ENCODE peak calls at places on chromosomes 4 and X, in five cellular contexts. One of them, this sample, is unnamed.

GRCh38 chr4:123535037-123535748 is 138.6 kb downstream of the SPRY1 start:
- DNase-seq in HepG2: no peak
- DNase-seq in H1: no peak
- DNase-seq in K562: no peak
- DNase-seq in GM12892: no peak
- DNase-seq in this sample: no peak

GRCh38 chrX:107324493-107325310 is 118.3 kb downstream of the DNAAF6 start:
- DNase-seq in HepG2: no peak
- DNase-seq in H1: peak
- DNase-seq in K562: peak
- DNase-seq in GM12892: no peak
- DNase-seq in this sample: peak

GRCh38 chrX:138794285-138794684 is 82.8 kb upstream of the FGF13 start:
- DNase-seq in HepG2: no peak
- DNase-seq in H1: no peak
- DNase-seq in K562: no peak
- DNase-seq in GM12892: no peak
- DNase-seq in this sample: no peak

GRCh38 chrX:153059191-153060094 is 3.2 kb downstream of the PNMA3 start:
- DNase-seq in HepG2: no peak
- DNase-seq in H1: no peak
- DNase-seq in K562: no peak
- DNase-seq in GM12892: no peak
- DNase-seq in this sample: no peak

GRCh38 chrX:19888419-19888879 is 1.0 kb upstream of the SH3KBP1 start:
- DNase-seq in HepG2: peak
- DNase-seq in H1: no peak
- DNase-seq in K562: peak
- DNase-seq in GM12892: no peak
- DNase-seq in this sample: no peak

GRCh38 chrX:102712967-102713677 is 874 bp downstream of the GPRASP2 start:
- DNase-seq in HepG2: no peak
- DNase-seq in H1: peak
- DNase-seq in K562: peak
- DNase-seq in GM12892: peak
- DNase-seq in this sample: no peak

GRCh38 chr4:173492315-173492714 is 37.7 kb downstream of the HAND2 start:
- DNase-seq in HepG2: no peak
- DNase-seq in H1: no peak
- DNase-seq in K562: no peak
- DNase-seq in GM12892: no peak
- DNase-seq in this sample: no peak

GRCh38 chr4:33091961-33092360 is 2371.8 kb downstream of the PCDH7 start:
- DNase-seq in HepG2: no peak
- DNase-seq in H1: no peak
- DNase-seq in K562: no peak
- DNase-seq in GM12892: no peak
- DNase-seq in this sample: no peak

GRCh38 chr4:156388826-156389225 is 435.2 kb upstream of the CTSO start:
- DNase-seq in HepG2: no peak
- DNase-seq in H1: no peak
- DNase-seq in K562: no peak
- DNase-seq in GM12892: no peak
- DNase-seq in this sample: no peak

GRCh38 chrX:37060999-37061398 is 52.8 kb downstream of the FAM47C start:
- DNase-seq in HepG2: peak
- DNase-seq in H1: no peak
- DNase-seq in K562: peak
- DNase-seq in GM12892: no peak
- DNase-seq in this sample: no peak

GRCh38 chr4:69126030-69126429 is 29.8 kb downstream of the UGT2B7 start:
- DNase-seq in HepG2: no peak
- DNase-seq in H1: no peak
- DNase-seq in K562: no peak
- DNase-seq in GM12892: no peak
- DNase-seq in this sample: no peak

GRCh38 chr4:140150886-140151699 is 2.9 kb downstream of the MAML3 start:
- DNase-seq in HepG2: no peak
- DNase-seq in H1: peak
- DNase-seq in K562: peak
- DNase-seq in GM12892: peak
- DNase-seq in this sample: peak

GRCh38 chr4:6112606-6113290 is 87.6 kb downstream of the JAKMIP1 start:
- DNase-seq in HepG2: no peak
- DNase-seq in H1: no peak
- DNase-seq in K562: no peak
- DNase-seq in GM12892: no peak
- DNase-seq in this sample: no peak

GRCh38 chrX:72554448-72555140 is 18.0 kb downstream of the HDAC8 start:
- DNase-seq in HepG2: no peak
- DNase-seq in H1: peak
- DNase-seq in K562: peak
- DNase-seq in GM12892: no peak
- DNase-seq in this sample: no peak

DNA sequence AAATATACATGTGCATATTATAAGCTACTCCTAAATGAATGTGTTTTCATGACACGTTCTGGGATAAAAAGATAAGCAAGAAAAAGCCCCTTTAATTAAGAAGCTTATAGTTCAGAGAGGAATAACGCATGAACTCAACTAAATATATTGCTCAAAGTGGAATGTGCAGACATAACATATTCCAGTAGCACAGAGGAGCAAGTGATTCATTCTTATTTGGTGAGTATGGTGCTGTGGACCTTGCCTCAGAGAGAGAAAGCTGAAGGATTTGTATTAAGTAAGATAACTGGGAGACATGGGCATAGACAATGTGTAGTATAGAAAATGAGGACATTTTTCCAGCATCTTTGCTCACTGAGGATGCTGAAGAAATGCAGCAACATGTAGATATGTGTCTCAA is 76.8 kb downstream of the CFAP299 start:
- DNase-seq in HepG2: no peak
- DNase-seq in H1: no peak
- DNase-seq in K562: no peak
- DNase-seq in GM12892: no peak
- DNase-seq in this sample: no peak
- TF ChIP-seq TAF1 in HepG2: no peak
- TF ChIP-seq TAF1 in H1: no peak
- TF ChIP-seq TAF1 in K562: no peak
- TF ChIP-seq TAF1 in GM12892: no peak
- TF ChIP-seq TAF1 in this sample: no peak

DNA sequence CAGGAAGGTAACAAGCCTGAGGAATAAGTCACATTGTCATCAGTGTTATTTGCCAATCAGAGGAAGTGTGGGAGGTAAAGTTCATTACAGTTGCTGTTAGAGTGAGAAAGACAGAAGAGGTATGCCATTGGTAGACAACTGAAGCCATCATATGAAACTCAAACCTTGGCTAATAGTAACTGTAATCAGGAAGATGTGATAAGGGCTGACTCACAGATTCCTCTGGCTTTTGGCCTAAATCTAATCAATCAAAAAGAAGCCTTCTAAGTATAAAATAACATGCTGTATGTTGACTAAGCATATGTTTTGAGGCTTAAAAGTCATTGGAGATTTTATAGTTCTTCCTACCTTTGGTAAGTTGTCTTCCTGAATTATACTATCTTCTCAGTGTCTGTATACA is 242.8 kb downstream of the PCDH7 start:
- DNase-seq in HepG2: no peak
- DNase-seq in H1: no peak
- DNase-seq in K562: no peak
- DNase-seq in GM12892: no peak
- DNase-seq in this sample: no peak
- TF ChIP-seq POLR2A in HepG2: no peak
- TF ChIP-seq POLR2A in H1: no peak
- TF ChIP-seq POLR2A in K562: no peak
- TF ChIP-seq POLR2A in GM12892: no peak
- TF ChIP-seq POLR2A in this sample: no peak

GRCh38 chrX:13463608-13464007 is 105.8 kb upstream of the EGFL6 start:
- DNase-seq in HepG2: no peak
- DNase-seq in H1: no peak
- DNase-seq in K562: no peak
- DNase-seq in GM12892: no peak
- DNase-seq in this sample: no peak
- TF ChIP-seq TAF1 in HepG2: no peak
- TF ChIP-seq TAF1 in H1: no peak
- TF ChIP-seq TAF1 in K562: no peak
- TF ChIP-seq TAF1 in GM12892: no peak
- TF ChIP-seq TAF1 in this sample: no peak

DNA sequence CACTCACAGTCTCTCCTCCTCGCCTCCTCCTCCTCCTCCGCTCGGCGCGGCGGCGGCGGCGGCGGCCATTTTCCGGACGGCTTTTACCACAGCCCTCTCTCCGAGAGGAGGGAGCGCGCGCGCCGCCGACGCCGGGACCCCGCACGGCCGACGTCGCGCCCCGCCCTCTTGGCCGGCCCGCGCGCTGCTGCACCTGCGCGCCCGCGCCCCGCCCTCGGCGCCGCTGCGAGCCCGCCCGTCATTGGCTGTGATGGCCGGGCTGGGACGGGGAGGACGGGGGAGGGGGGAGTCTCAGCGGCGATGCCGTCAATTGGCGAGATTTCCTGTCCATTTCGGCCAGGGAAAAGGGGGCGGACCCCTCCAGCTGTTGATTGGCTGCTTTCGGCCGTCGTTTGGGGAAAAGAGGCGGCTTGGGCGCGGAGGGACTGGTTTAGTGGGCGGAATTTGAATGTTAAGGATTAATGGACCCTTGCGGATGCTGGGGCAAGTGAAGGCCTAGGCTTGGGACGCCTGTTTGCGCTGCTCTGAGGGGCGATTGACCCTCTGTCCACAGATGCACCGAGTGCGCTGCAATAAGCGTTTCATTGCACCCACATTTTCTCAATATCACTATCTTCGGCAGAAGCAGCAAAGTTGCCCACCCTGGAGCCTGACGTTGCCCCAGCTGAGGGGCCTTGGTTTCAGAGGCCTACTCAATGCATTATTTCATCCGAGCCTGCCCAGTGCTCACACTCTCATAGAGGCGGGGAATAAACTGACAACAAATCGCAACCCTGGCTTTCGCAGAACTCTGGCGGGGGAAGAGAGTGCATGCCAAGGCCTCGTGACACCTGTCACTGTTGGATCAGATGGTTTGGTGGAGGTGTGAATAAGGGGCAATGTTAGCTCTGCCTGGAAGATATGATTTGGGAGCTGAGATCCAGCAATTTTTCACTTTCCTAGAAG is at the start of gene MECP2:
- DNase-seq in HepG2: peak
- DNase-seq in H1: peak
- DNase-seq in K562: peak
- DNase-seq in GM12892: peak
- DNase-seq in this sample: peak
- TF ChIP-seq POLR2A in HepG2: peak
- TF ChIP-seq POLR2A in H1: peak
- TF ChIP-seq POLR2A in K562: no peak
- TF ChIP-seq POLR2A in GM12892: no peak
- TF ChIP-seq POLR2A in this sample: no peak

DNA sequence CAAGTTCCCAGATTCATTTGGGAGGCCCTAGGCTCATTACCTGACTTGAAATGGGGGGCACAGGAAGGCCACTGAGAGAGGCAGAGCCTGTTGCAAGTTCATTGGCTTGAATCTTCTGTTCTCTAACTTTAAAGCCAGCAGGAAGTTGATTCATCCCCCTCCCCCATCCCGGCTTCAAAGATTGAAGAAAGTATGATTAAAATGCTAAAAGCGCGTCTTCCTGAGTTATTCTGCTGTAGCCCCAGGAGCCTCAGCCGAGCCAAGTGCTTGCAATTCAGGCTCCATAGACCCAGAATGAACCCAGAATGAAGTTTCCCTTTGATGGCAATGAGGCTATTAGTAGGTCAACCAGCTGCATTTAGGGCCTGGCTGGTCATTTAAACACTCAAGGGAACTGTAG is 14.7 kb downstream of the CHST7 start:
- DNase-seq in HepG2: no peak
- DNase-seq in H1: peak
- DNase-seq in K562: no peak
- DNase-seq in GM12892: no peak
- DNase-seq in this sample: no peak
- TF ChIP-seq TAF1 in HepG2: no peak
- TF ChIP-seq TAF1 in H1: no peak
- TF ChIP-seq TAF1 in K562: no peak
- TF ChIP-seq TAF1 in GM12892: no peak
- TF ChIP-seq TAF1 in this sample: no peak

DNA sequence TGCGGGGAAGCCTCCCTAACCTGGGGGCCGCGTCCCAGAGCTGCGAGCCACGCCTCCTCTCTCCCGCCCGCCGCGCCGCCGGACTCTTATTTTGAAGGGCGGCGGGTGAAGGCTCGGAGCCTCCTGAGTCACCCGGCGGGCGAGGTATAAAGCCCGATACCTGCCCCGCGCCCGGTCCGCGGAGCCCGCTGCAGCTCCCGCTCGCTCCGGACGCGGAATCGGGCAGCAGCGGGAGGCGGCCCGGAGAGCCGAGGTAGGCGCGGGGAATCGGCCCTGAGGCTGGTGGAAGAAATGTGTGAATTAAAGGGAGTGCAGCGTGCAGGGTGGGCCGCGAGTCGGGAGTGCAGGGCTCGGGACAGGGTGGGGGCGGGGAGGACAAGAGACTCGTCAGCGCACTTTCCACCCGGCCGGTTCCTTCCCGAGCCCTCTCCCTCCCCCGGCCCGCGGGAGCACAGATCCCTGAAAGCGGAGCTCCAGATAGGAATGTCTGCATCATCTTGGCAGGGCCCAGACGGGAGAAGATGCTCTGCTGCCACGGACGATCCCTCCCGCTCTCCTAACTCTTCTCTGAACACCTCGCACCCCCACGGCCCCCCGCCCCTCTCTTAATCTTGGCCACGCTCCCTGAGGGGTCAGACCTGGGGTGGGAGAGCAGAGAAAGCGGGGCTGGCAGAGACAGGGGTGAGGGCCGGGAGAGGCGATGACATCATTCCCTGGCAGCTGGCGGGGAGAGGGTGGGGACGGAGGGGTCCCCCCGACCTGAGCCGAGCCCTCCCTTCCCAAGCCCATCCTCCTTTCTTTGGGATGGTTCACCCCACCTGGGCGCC is 177.9 kb downstream of the CBR4 start:
- DNase-seq in HepG2: peak
- DNase-seq in H1: peak
- DNase-seq in K562: peak
- DNase-seq in GM12892: peak
- DNase-seq in this sample: peak
- TF ChIP-seq POLR2A in HepG2: no peak
- TF ChIP-seq POLR2A in H1: peak
- TF ChIP-seq POLR2A in K562: no peak
- TF ChIP-seq POLR2A in GM12892: no peak
- TF ChIP-seq POLR2A in this sample: no peak